ENCODE peak calls at places on chromosomes 1 and 21, in eight cellular contexts. One of them, this sample, is unnamed.
A peak's percentile ranks its signal among the peaks of the same experiment; 100 is the strongest.

GRCh38 chr1:116909511-116910378 is at the start of gene PTGFRN:
- DNase-seq in HT1080: peak; percentile 48
- DNase-seq in stimulated activated CD4-positive, alpha-beta T cell treated with anti-CD3 and anti-CD28 coated beads, Interleukin-2, amount 100 ng/mL, for 24 hours: peak; percentile 37
- DNase-seq in NCI-H1417: no peak
- DNase-seq in foreskin fibroblast: peak; percentile 32
- DNase-seq in RKO: peak; percentile 51
- DNase-seq in activated naive CD8-positive, alpha-beta T cell treated with anti-CD3 and anti-CD28 coated beads for 36 hours: peak; percentile 22
- DNase-seq in sciatic nerve: peak; percentile 76
- DNase-seq in this sample: peak; percentile 71

GRCh38 chr21:28986677-28987076 is 6.0 kb downstream of the LTN1 start:
- DNase-seq in RKO: no peak
- DNase-seq in foreskin fibroblast: no peak
- DNase-seq in activated naive CD8-positive, alpha-beta T cell treated with anti-CD3 and anti-CD28 coated beads for 36 hours: no peak
- DNase-seq in sciatic nerve: no peak
- DNase-seq in HT1080: no peak
- DNase-seq in NCI-H1417: no peak
- DNase-seq in stimulated activated CD4-positive, alpha-beta T cell treated with anti-CD3 and anti-CD28 coated beads, Interleukin-2, amount 100 ng/mL, for 24 hours: no peak
- DNase-seq in this sample: no peak

GRCh38 chr1:83822206-83822605 is 176.7 kb downstream of the TTLL7 start:
- DNase-seq in HT1080: peak; percentile 35
- DNase-seq in RKO: peak; percentile 26
- DNase-seq in sciatic nerve: no peak
- DNase-seq in NCI-H1417: no peak
- DNase-seq in activated naive CD8-positive, alpha-beta T cell treated with anti-CD3 and anti-CD28 coated beads for 36 hours: no peak
- DNase-seq in foreskin fibroblast: no peak
- DNase-seq in stimulated activated CD4-positive, alpha-beta T cell treated with anti-CD3 and anti-CD28 coated beads, Interleukin-2, amount 100 ng/mL, for 24 hours: no peak
- DNase-seq in this sample: peak; percentile 9

GRCh38 chr1:47527653-47528272 is 89.9 kb downstream of the FOXD2 start:
- DNase-seq in activated naive CD8-positive, alpha-beta T cell treated with anti-CD3 and anti-CD28 coated beads for 36 hours: no peak
- DNase-seq in NCI-H1417: peak; percentile 37
- DNase-seq in HT1080: peak; percentile 26
- DNase-seq in foreskin fibroblast: no peak
- DNase-seq in RKO: no peak
- DNase-seq in sciatic nerve: no peak
- DNase-seq in stimulated activated CD4-positive, alpha-beta T cell treated with anti-CD3 and anti-CD28 coated beads, Interleukin-2, amount 100 ng/mL, for 24 hours: no peak
- DNase-seq in this sample: no peak

GRCh38 chr1:90133133-90133532 is 138.2 kb downstream of the ZNF326 start:
- DNase-seq in NCI-H1417: peak; percentile 68
- DNase-seq in foreskin fibroblast: no peak
- DNase-seq in activated naive CD8-positive, alpha-beta T cell treated with anti-CD3 and anti-CD28 coated beads for 36 hours: no peak
- DNase-seq in HT1080: peak; percentile 34
- DNase-seq in sciatic nerve: no peak
- DNase-seq in RKO: peak; percentile 58
- DNase-seq in stimulated activated CD4-positive, alpha-beta T cell treated with anti-CD3 and anti-CD28 coated beads, Interleukin-2, amount 100 ng/mL, for 24 hours: no peak
- DNase-seq in this sample: no peak

GRCh38 chr1:205440476-205441317 is 15.1 kb downstream of the BLACAT1 start:
- DNase-seq in RKO: no peak
- DNase-seq in activated naive CD8-positive, alpha-beta T cell treated with anti-CD3 and anti-CD28 coated beads for 36 hours: peak; percentile 68
- DNase-seq in HT1080: peak; percentile 91
- DNase-seq in sciatic nerve: peak; percentile 75
- DNase-seq in foreskin fibroblast: no peak
- DNase-seq in NCI-H1417: peak; percentile 98
- DNase-seq in stimulated activated CD4-positive, alpha-beta T cell treated with anti-CD3 and anti-CD28 coated beads, Interleukin-2, amount 100 ng/mL, for 24 hours: peak; percentile 65
- DNase-seq in this sample: no peak

GRCh38 chr1:15296602-15297321 is 49.7 kb downstream of the FHAD1 start:
- DNase-seq in foreskin fibroblast: no peak
- DNase-seq in NCI-H1417: no peak
- DNase-seq in activated naive CD8-positive, alpha-beta T cell treated with anti-CD3 and anti-CD28 coated beads for 36 hours: no peak
- DNase-seq in RKO: peak; percentile 55
- DNase-seq in stimulated activated CD4-positive, alpha-beta T cell treated with anti-CD3 and anti-CD28 coated beads, Interleukin-2, amount 100 ng/mL, for 24 hours: no peak
- DNase-seq in HT1080: peak; percentile 34
- DNase-seq in sciatic nerve: peak; percentile 50
- DNase-seq in this sample: no peak

GRCh38 chr1:17236779-17237601 is 11.9 kb upstream of the PADI3 start:
- DNase-seq in foreskin fibroblast: peak; percentile 67
- DNase-seq in HT1080: peak; percentile 80
- DNase-seq in stimulated activated CD4-positive, alpha-beta T cell treated with anti-CD3 and anti-CD28 coated beads, Interleukin-2, amount 100 ng/mL, for 24 hours: peak; percentile 95
- DNase-seq in NCI-H1417: peak; percentile 85
- DNase-seq in sciatic nerve: peak; percentile 95
- DNase-seq in activated naive CD8-positive, alpha-beta T cell treated with anti-CD3 and anti-CD28 coated beads for 36 hours: peak; percentile 78
- DNase-seq in RKO: peak; percentile 75
- DNase-seq in this sample: no peak

GRCh38 chr21:27759091-27759659 is 792.3 kb upstream of the ADAMTS5 start:
- DNase-seq in activated naive CD8-positive, alpha-beta T cell treated with anti-CD3 and anti-CD28 coated beads for 36 hours: no peak
- DNase-seq in sciatic nerve: no peak
- DNase-seq in RKO: no peak
- DNase-seq in foreskin fibroblast: no peak
- DNase-seq in stimulated activated CD4-positive, alpha-beta T cell treated with anti-CD3 and anti-CD28 coated beads, Interleukin-2, amount 100 ng/mL, for 24 hours: no peak
- DNase-seq in HT1080: no peak
- DNase-seq in NCI-H1417: no peak
- DNase-seq in this sample: no peak

GRCh38 chr1:154404511-154404931 is 622 bp upstream of the IL6R start:
- DNase-seq in foreskin fibroblast: no peak
- DNase-seq in stimulated activated CD4-positive, alpha-beta T cell treated with anti-CD3 and anti-CD28 coated beads, Interleukin-2, amount 100 ng/mL, for 24 hours: no peak
- DNase-seq in HT1080: no peak
- DNase-seq in RKO: no peak
- DNase-seq in sciatic nerve: peak; percentile 55
- DNase-seq in NCI-H1417: no peak
- DNase-seq in activated naive CD8-positive, alpha-beta T cell treated with anti-CD3 and anti-CD28 coated beads for 36 hours: no peak
- DNase-seq in this sample: no peak

GRCh38 chr1:22751124-22751531 is 40.5 kb downstream of the EPHB2 start:
- DNase-seq in activated naive CD8-positive, alpha-beta T cell treated with anti-CD3 and anti-CD28 coated beads for 36 hours: no peak
- DNase-seq in sciatic nerve: no peak
- DNase-seq in foreskin fibroblast: no peak
- DNase-seq in HT1080: no peak
- DNase-seq in stimulated activated CD4-positive, alpha-beta T cell treated with anti-CD3 and anti-CD28 coated beads, Interleukin-2, amount 100 ng/mL, for 24 hours: no peak
- DNase-seq in RKO: no peak
- DNase-seq in NCI-H1417: peak; percentile 64
- DNase-seq in this sample: no peak

GRCh38 chr1:247357781-247358211 is 26.1 kb upstream of the ZNF496 start:
- DNase-seq in RKO: no peak
- DNase-seq in sciatic nerve: no peak
- DNase-seq in activated naive CD8-positive, alpha-beta T cell treated with anti-CD3 and anti-CD28 coated beads for 36 hours: no peak
- DNase-seq in stimulated activated CD4-positive, alpha-beta T cell treated with anti-CD3 and anti-CD28 coated beads, Interleukin-2, amount 100 ng/mL, for 24 hours: no peak
- DNase-seq in foreskin fibroblast: peak; percentile 78
- DNase-seq in HT1080: no peak
- DNase-seq in NCI-H1417: no peak
- DNase-seq in this sample: no peak

GRCh38 chr1:112906155-112906698 is 49.8 kb downstream of the SLC16A1 start:
- DNase-seq in RKO: no peak
- DNase-seq in activated naive CD8-positive, alpha-beta T cell treated with anti-CD3 and anti-CD28 coated beads for 36 hours: no peak
- DNase-seq in NCI-H1417: no peak
- DNase-seq in stimulated activated CD4-positive, alpha-beta T cell treated with anti-CD3 and anti-CD28 coated beads, Interleukin-2, amount 100 ng/mL, for 24 hours: no peak
- DNase-seq in foreskin fibroblast: no peak
- DNase-seq in HT1080: no peak
- DNase-seq in sciatic nerve: no peak
- DNase-seq in this sample: no peak

GRCh38 chr1:222995230-222995580 is 147.8 kb downstream of the TLR5 start:
- DNase-seq in HT1080: no peak
- DNase-seq in stimulated activated CD4-positive, alpha-beta T cell treated with anti-CD3 and anti-CD28 coated beads, Interleukin-2, amount 100 ng/mL, for 24 hours: no peak
- DNase-seq in sciatic nerve: no peak
- DNase-seq in activated naive CD8-positive, alpha-beta T cell treated with anti-CD3 and anti-CD28 coated beads for 36 hours: no peak
- DNase-seq in foreskin fibroblast: no peak
- DNase-seq in NCI-H1417: no peak
- DNase-seq in RKO: no peak
- DNase-seq in this sample: no peak

GRCh38 chr1:9846611-9847171 is 22.9 kb upstream of the CLSTN1 start:
- DNase-seq in HT1080: no peak
- DNase-seq in RKO: no peak
- DNase-seq in activated naive CD8-positive, alpha-beta T cell treated with anti-CD3 and anti-CD28 coated beads for 36 hours: no peak
- DNase-seq in foreskin fibroblast: no peak
- DNase-seq in sciatic nerve: no peak
- DNase-seq in NCI-H1417: no peak
- DNase-seq in stimulated activated CD4-positive, alpha-beta T cell treated with anti-CD3 and anti-CD28 coated beads, Interleukin-2, amount 100 ng/mL, for 24 hours: no peak
- DNase-seq in this sample: no peak

GRCh38 chr1:71644997-71645396 is 564.2 kb upstream of the ZRANB2 start:
- DNase-seq in NCI-H1417: no peak
- DNase-seq in foreskin fibroblast: no peak
- DNase-seq in RKO: no peak
- DNase-seq in sciatic nerve: no peak
- DNase-seq in activated naive CD8-positive, alpha-beta T cell treated with anti-CD3 and anti-CD28 coated beads for 36 hours: no peak
- DNase-seq in HT1080: no peak
- DNase-seq in stimulated activated CD4-positive, alpha-beta T cell treated with anti-CD3 and anti-CD28 coated beads, Interleukin-2, amount 100 ng/mL, for 24 hours: no peak
- DNase-seq in this sample: no peak

GRCh38 chr1:234731371-234732085 is 121.5 kb upstream of the IRF2BP2 start:
- DNase-seq in NCI-H1417: no peak
- DNase-seq in sciatic nerve: peak; percentile 58
- DNase-seq in HT1080: peak; percentile 91
- DNase-seq in RKO: peak; percentile 91
- DNase-seq in foreskin fibroblast: peak; percentile 82
- DNase-seq in activated naive CD8-positive, alpha-beta T cell treated with anti-CD3 and anti-CD28 coated beads for 36 hours: peak; percentile 57
- DNase-seq in stimulated activated CD4-positive, alpha-beta T cell treated with anti-CD3 and anti-CD28 coated beads, Interleukin-2, amount 100 ng/mL, for 24 hours: peak; percentile 55
- DNase-seq in this sample: peak; percentile 38

GRCh38 chr1:197521118-197521739 is 253.2 kb downstream of the CRB1 start:
- DNase-seq in foreskin fibroblast: no peak
- DNase-seq in NCI-H1417: no peak
- DNase-seq in HT1080: peak; percentile 24
- DNase-seq in RKO: peak; percentile 37
- DNase-seq in activated naive CD8-positive, alpha-beta T cell treated with anti-CD3 and anti-CD28 coated beads for 36 hours: no peak
- DNase-seq in sciatic nerve: no peak
- DNase-seq in stimulated activated CD4-positive, alpha-beta T cell treated with anti-CD3 and anti-CD28 coated beads, Interleukin-2, amount 100 ng/mL, for 24 hours: peak; percentile 37
- DNase-seq in this sample: no peak

GRCh38 chr1:214632091-214632490 is 29.1 kb downstream of the CENPF start:
- DNase-seq in foreskin fibroblast: no peak
- DNase-seq in HT1080: no peak
- DNase-seq in RKO: no peak
- DNase-seq in stimulated activated CD4-positive, alpha-beta T cell treated with anti-CD3 and anti-CD28 coated beads, Interleukin-2, amount 100 ng/mL, for 24 hours: no peak
- DNase-seq in activated naive CD8-positive, alpha-beta T cell treated with anti-CD3 and anti-CD28 coated beads for 36 hours: no peak
- DNase-seq in NCI-H1417: no peak
- DNase-seq in sciatic nerve: no peak
- DNase-seq in this sample: no peak

GRCh38 chr1:171350579-171350978 is 36.6 kb downstream of the FMO4 start:
- DNase-seq in sciatic nerve: no peak
- DNase-seq in activated naive CD8-positive, alpha-beta T cell treated with anti-CD3 and anti-CD28 coated beads for 36 hours: no peak
- DNase-seq in RKO: no peak
- DNase-seq in HT1080: no peak
- DNase-seq in foreskin fibroblast: no peak
- DNase-seq in stimulated activated CD4-positive, alpha-beta T cell treated with anti-CD3 and anti-CD28 coated beads, Interleukin-2, amount 100 ng/mL, for 24 hours: no peak
- DNase-seq in NCI-H1417: no peak
- DNase-seq in this sample: no peak

GRCh38 chr1:158055854-158056253 is 62.4 kb downstream of the KIRREL1 start:
- DNase-seq in HT1080: peak; percentile 33
- DNase-seq in RKO: no peak
- DNase-seq in foreskin fibroblast: no peak
- DNase-seq in NCI-H1417: no peak
- DNase-seq in stimulated activated CD4-positive, alpha-beta T cell treated with anti-CD3 and anti-CD28 coated beads, Interleukin-2, amount 100 ng/mL, for 24 hours: no peak
- DNase-seq in activated naive CD8-positive, alpha-beta T cell treated with anti-CD3 and anti-CD28 coated beads for 36 hours: no peak
- DNase-seq in sciatic nerve: no peak
- DNase-seq in this sample: no peak

GRCh38 chr1:93447481-93448291 is at the start of gene FNBP1L:
- DNase-seq in NCI-H1417: peak; percentile 91
- DNase-seq in RKO: peak; percentile 61
- DNase-seq in HT1080: peak; percentile 46
- DNase-seq in activated naive CD8-positive, alpha-beta T cell treated with anti-CD3 and anti-CD28 coated beads for 36 hours: peak; percentile 63
- DNase-seq in sciatic nerve: peak; percentile 84
- DNase-seq in foreskin fibroblast: peak; percentile 35
- DNase-seq in stimulated activated CD4-positive, alpha-beta T cell treated with anti-CD3 and anti-CD28 coated beads, Interleukin-2, amount 100 ng/mL, for 24 hours: peak; percentile 63
- DNase-seq in this sample: peak; percentile 66

GRCh38 chr1:211870156-211870555 is 39.6 kb upstream of the LPGAT1 start:
- DNase-seq in foreskin fibroblast: peak; percentile 35
- DNase-seq in NCI-H1417: no peak
- DNase-seq in activated naive CD8-positive, alpha-beta T cell treated with anti-CD3 and anti-CD28 coated beads for 36 hours: no peak
- DNase-seq in stimulated activated CD4-positive, alpha-beta T cell treated with anti-CD3 and anti-CD28 coated beads, Interleukin-2, amount 100 ng/mL, for 24 hours: no peak
- DNase-seq in RKO: no peak
- DNase-seq in HT1080: no peak
- DNase-seq in sciatic nerve: no peak
- DNase-seq in this sample: no peak

GRCh38 chr1:158799689-158800088 is 18.7 kb upstream of the OR6N2 start:
- DNase-seq in HT1080: no peak
- DNase-seq in stimulated activated CD4-positive, alpha-beta T cell treated with anti-CD3 and anti-CD28 coated beads, Interleukin-2, amount 100 ng/mL, for 24 hours: no peak
- DNase-seq in NCI-H1417: no peak
- DNase-seq in foreskin fibroblast: no peak
- DNase-seq in sciatic nerve: no peak
- DNase-seq in RKO: no peak
- DNase-seq in activated naive CD8-positive, alpha-beta T cell treated with anti-CD3 and anti-CD28 coated beads for 36 hours: no peak
- DNase-seq in this sample: no peak

GRCh38 chr1:48493970-48494769 is 22.2 kb upstream of the SPATA6 start:
- DNase-seq in RKO: no peak
- DNase-seq in HT1080: peak; percentile 60
- DNase-seq in activated naive CD8-positive, alpha-beta T cell treated with anti-CD3 and anti-CD28 coated beads for 36 hours: no peak
- DNase-seq in NCI-H1417: no peak
- DNase-seq in stimulated activated CD4-positive, alpha-beta T cell treated with anti-CD3 and anti-CD28 coated beads, Interleukin-2, amount 100 ng/mL, for 24 hours: no peak
- DNase-seq in sciatic nerve: no peak
- DNase-seq in foreskin fibroblast: peak; percentile 93
- DNase-seq in this sample: peak; percentile 67

GRCh38 chr1:22176258-22176657 is 33.4 kb upstream of the WNT4 start:
- DNase-seq in stimulated activated CD4-positive, alpha-beta T cell treated with anti-CD3 and anti-CD28 coated beads, Interleukin-2, amount 100 ng/mL, for 24 hours: peak; percentile 31
- DNase-seq in NCI-H1417: no peak
- DNase-seq in HT1080: no peak
- DNase-seq in foreskin fibroblast: no peak
- DNase-seq in activated naive CD8-positive, alpha-beta T cell treated with anti-CD3 and anti-CD28 coated beads for 36 hours: peak; percentile 46
- DNase-seq in RKO: no peak
- DNase-seq in sciatic nerve: no peak
- DNase-seq in this sample: no peak

GRCh38 chr1:16111771-16112557 is 38.5 kb upstream of the FAM131C start:
- DNase-seq in stimulated activated CD4-positive, alpha-beta T cell treated with anti-CD3 and anti-CD28 coated beads, Interleukin-2, amount 100 ng/mL, for 24 hours: no peak
- DNase-seq in RKO: no peak
- DNase-seq in NCI-H1417: no peak
- DNase-seq in HT1080: no peak
- DNase-seq in foreskin fibroblast: peak; percentile 45
- DNase-seq in sciatic nerve: no peak
- DNase-seq in activated naive CD8-positive, alpha-beta T cell treated with anti-CD3 and anti-CD28 coated beads for 36 hours: no peak
- DNase-seq in this sample: no peak

GRCh38 chr1:41221995-41222991 is 19.8 kb downstream of the SCMH1 start:
- DNase-seq in activated naive CD8-positive, alpha-beta T cell treated with anti-CD3 and anti-CD28 coated beads for 36 hours: no peak
- DNase-seq in NCI-H1417: peak; percentile 51
- DNase-seq in foreskin fibroblast: no peak
- DNase-seq in stimulated activated CD4-positive, alpha-beta T cell treated with anti-CD3 and anti-CD28 coated beads, Interleukin-2, amount 100 ng/mL, for 24 hours: no peak
- DNase-seq in RKO: no peak
- DNase-seq in sciatic nerve: no peak
- DNase-seq in HT1080: no peak
- DNase-seq in this sample: no peak

GRCh38 chr1:177256153-177256814 is 85.5 kb downstream of the BRINP2 start:
- DNase-seq in NCI-H1417: peak; percentile 92
- DNase-seq in HT1080: peak; percentile 97
- DNase-seq in stimulated activated CD4-positive, alpha-beta T cell treated with anti-CD3 and anti-CD28 coated beads, Interleukin-2, amount 100 ng/mL, for 24 hours: no peak
- DNase-seq in activated naive CD8-positive, alpha-beta T cell treated with anti-CD3 and anti-CD28 coated beads for 36 hours: no peak
- DNase-seq in sciatic nerve: peak; percentile 81
- DNase-seq in foreskin fibroblast: peak; percentile 84
- DNase-seq in RKO: no peak
- DNase-seq in this sample: peak; percentile 90

GRCh38 chr1:161364332-161364731 is 3.3 kb downstream of the CFAP126 start:
- DNase-seq in activated naive CD8-positive, alpha-beta T cell treated with anti-CD3 and anti-CD28 coated beads for 36 hours: no peak
- DNase-seq in HT1080: no peak
- DNase-seq in NCI-H1417: no peak
- DNase-seq in stimulated activated CD4-positive, alpha-beta T cell treated with anti-CD3 and anti-CD28 coated beads, Interleukin-2, amount 100 ng/mL, for 24 hours: no peak
- DNase-seq in sciatic nerve: no peak
- DNase-seq in foreskin fibroblast: no peak
- DNase-seq in RKO: no peak
- DNase-seq in this sample: no peak

GRCh38 chr1:212967767-212968166 is 17.4 kb downstream of the VASH2 start:
- DNase-seq in RKO: peak; percentile 49
- DNase-seq in sciatic nerve: no peak
- DNase-seq in HT1080: peak; percentile 92
- DNase-seq in NCI-H1417: peak; percentile 0
- DNase-seq in stimulated activated CD4-positive, alpha-beta T cell treated with anti-CD3 and anti-CD28 coated beads, Interleukin-2, amount 100 ng/mL, for 24 hours: no peak
- DNase-seq in activated naive CD8-positive, alpha-beta T cell treated with anti-CD3 and anti-CD28 coated beads for 36 hours: no peak
- DNase-seq in foreskin fibroblast: peak; percentile 33
- DNase-seq in this sample: no peak

GRCh38 chr1:179014123-179014522 is 11.6 kb upstream of the FAM20B start:
- DNase-seq in RKO: no peak
- DNase-seq in HT1080: no peak
- DNase-seq in foreskin fibroblast: no peak
- DNase-seq in sciatic nerve: no peak
- DNase-seq in activated naive CD8-positive, alpha-beta T cell treated with anti-CD3 and anti-CD28 coated beads for 36 hours: no peak
- DNase-seq in stimulated activated CD4-positive, alpha-beta T cell treated with anti-CD3 and anti-CD28 coated beads, Interleukin-2, amount 100 ng/mL, for 24 hours: no peak
- DNase-seq in NCI-H1417: no peak
- DNase-seq in this sample: no peak

GRCh38 chr1:39926343-39926769 is 24.6 kb upstream of the MYCL start:
- DNase-seq in RKO: no peak
- DNase-seq in activated naive CD8-positive, alpha-beta T cell treated with anti-CD3 and anti-CD28 coated beads for 36 hours: no peak
- DNase-seq in sciatic nerve: no peak
- DNase-seq in foreskin fibroblast: peak; percentile 16
- DNase-seq in stimulated activated CD4-positive, alpha-beta T cell treated with anti-CD3 and anti-CD28 coated beads, Interleukin-2, amount 100 ng/mL, for 24 hours: no peak
- DNase-seq in HT1080: peak; percentile 45
- DNase-seq in NCI-H1417: no peak
- DNase-seq in this sample: no peak

GRCh38 chr1:44571712-44572571 is 102.3 kb downstream of the TMEM53 start:
- DNase-seq in RKO: peak; percentile 11
- DNase-seq in foreskin fibroblast: no peak
- DNase-seq in sciatic nerve: no peak
- DNase-seq in activated naive CD8-positive, alpha-beta T cell treated with anti-CD3 and anti-CD28 coated beads for 36 hours: no peak
- DNase-seq in HT1080: no peak
- DNase-seq in stimulated activated CD4-positive, alpha-beta T cell treated with anti-CD3 and anti-CD28 coated beads, Interleukin-2, amount 100 ng/mL, for 24 hours: no peak
- DNase-seq in NCI-H1417: peak; percentile 39
- DNase-seq in this sample: no peak